ENCODE peak calls at places on chromosomes 7 and 10, in seven cellular contexts. E is HCT116, P is colonic mucosa, A is heart right ventricle, K is upper lobe of left lung, F is Karpas-422, Y is spleen. G is an unnamed sample. For H3K36me3, the result is how much of the 10 kb centered on the place peaks cover.

GRCh38 chr10:105950410-105950809 is 1214.1 kb downstream of the SORCS1 start:
- DNase-seq in E (no peak), P (peak), A (no peak), K (no peak), F (peak), Y (no peak), G (no peak)

GRCh38 chr7:148191391-148192076 is 399.0 kb upstream of the C7orf33 start:
- DNase-seq in E (no peak), P (no peak), A (no peak), K (no peak), F (no peak), Y (no peak), G (no peak)

GRCh38 chr10:92405006-92405924 is 114.3 kb downstream of the MARCHF5 start:
- DNase-seq in E (no peak), P (no peak), A (no peak), K (no peak), F (no peak), Y (no peak), G (no peak)

GRCh38 chr10:77478248-77478963 is 159.2 kb downstream of the KCNMA1 start:
- DNase-seq in E (no peak), P (no peak), A (no peak), K (no peak), F (no peak), Y (no peak), G (no peak)

GRCh38 chr10:74379474-74379873 is 228.5 kb downstream of the ADK start:
- DNase-seq in E (no peak), P (no peak), A (no peak), K (no peak), F (no peak), Y (no peak), G (no peak)

GRCh38 chr10:131475803-131476202 is 164.3 kb upstream of the TCERG1L start:
- DNase-seq in E (no peak), P (no peak), A (no peak), K (no peak), F (no peak), Y (no peak), G (no peak)

GRCh38 chr7:91005861-91006260 is 258.4 kb upstream of the FZD1 start:
- DNase-seq in E (no peak), P (no peak), A (no peak), K (peak), F (no peak), Y (no peak), G (no peak)

GRCh38 chr7:41652265-41652664 is 50.6 kb downstream of the INHBA start:
- DNase-seq in E (no peak), P (no peak), A (no peak), K (no peak), F (no peak), Y (no peak), G (no peak)

GRCh38 chr7:99004781-99005500 is 126.6 kb downstream of the TRRAP start:
- DNase-seq in E (no peak), P (no peak), A (no peak), K (no peak), F (no peak), Y (no peak), G (no peak)

GRCh38 chr10:80202934-80203834 is 2.2 kb downstream of the ANXA11 start:
- DNase-seq in E (peak), P (peak), A (peak), K (no peak), F (peak), Y (peak), G (no peak)

GRCh38 chr10:35613597-35614226 is 8.6 kb downstream of the GJD4 start:
- DNase-seq in E (no peak), P (no peak), A (no peak), K (no peak), F (peak), Y (no peak), G (no peak)

GRCh38 chr7:101782476-101782875 is 35.0 kb upstream of the CUX1 start:
- DNase-seq in E (no peak), P (no peak), A (no peak), K (no peak), F (no peak), Y (no peak), G (no peak)

GRCh38 chr10:50605280-50606270 is 18.2 kb downstream of the SGMS1 start:
- DNase-seq in E (no peak), P (peak), A (no peak), K (no peak), F (no peak), Y (no peak), G (no peak)

GRCh38 chr10:83166344-83166743 is 973.0 kb upstream of the GHITM start:
- DNase-seq in E (no peak), P (no peak), A (no peak), K (no peak), F (no peak), Y (no peak), G (no peak)

GRCh38 chr10:51159841-51160240 is 85.6 kb downstream of the PRKG1 start:
- DNase-seq in E (no peak), P (no peak), A (no peak), K (no peak), F (no peak), Y (no peak), G (no peak)

GRCh38 chr10:114345701-114346100 is 58.6 kb downstream of the AFAP1L2 start:
- DNase-seq in E (no peak), P (no peak), A (no peak), K (peak), F (no peak), Y (peak), G (no peak)

GRCh38 chr7:101557421-101557820 is 71.7 kb downstream of the MYL10 start:
- DNase-seq in E (no peak), P (no peak), A (no peak), K (no peak), F (no peak), Y (no peak), G (no peak)

GRCh38 chr7:44735403-44736165 is 13.1 kb upstream of the ZMIZ2 start:
- DNase-seq in E (peak), P (no peak), A (no peak), K (no peak), F (no peak), Y (peak), G (no peak)

GRCh38 chr7:149196151-149196704 is 882 bp downstream of the ZNF282 start:
- DNase-seq in E (no peak), P (peak), A (no peak), K (no peak), F (peak), Y (peak), G (no peak)

GRCh38 chr7:155355745-155356144 is 58.1 kb downstream of the INSIG1 start:
- DNase-seq in E (no peak), P (no peak), A (no peak), K (no peak), F (no peak), Y (peak), G (no peak)
- H3K27ac ChIP-seq in E (no peak), P (no peak), A (no peak), K (no peak), F (no peak), Y (no peak), G (no peak)

DNA sequence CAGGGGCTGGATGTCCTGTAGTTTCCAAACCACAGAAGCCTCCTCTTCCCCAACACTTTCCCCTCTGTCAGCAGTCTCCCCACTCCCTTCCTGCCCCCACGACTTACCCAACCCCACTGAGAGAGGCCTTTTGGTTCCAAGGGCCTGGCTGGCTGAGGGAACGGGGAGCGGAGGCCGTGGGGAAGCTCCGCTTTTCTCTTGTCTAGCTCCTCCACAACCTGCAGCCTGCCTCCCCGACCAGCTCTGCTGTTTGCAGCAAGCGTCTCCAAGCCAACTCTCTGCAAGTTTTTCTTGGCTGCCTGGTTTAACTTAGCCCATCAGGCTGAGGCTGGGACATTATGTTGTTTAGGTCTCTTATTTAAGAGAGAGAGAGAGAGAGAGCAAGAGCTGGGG is 126.8 kb downstream of the NEURL1 start:
- DNase-seq in E (no peak), P (no peak), A (no peak), K (no peak), F (no peak), Y (no peak), G (no peak)
- H3K36me3 ChIP-seq in E (under half), P (under half), A (under half), K (under half), F (under half), Y (half or more), G (under half)

GRCh38 chr10:96701265-96701664 is 19.0 kb downstream of the PIK3AP1 start:
- DNase-seq in E (no peak), P (no peak), A (no peak), K (no peak), F (peak), Y (no peak), G (no peak)

GRCh38 chr10:96703358-96703757 is 17.0 kb downstream of the PIK3AP1 start:
- DNase-seq in E (no peak), P (no peak), A (no peak), K (no peak), F (peak), Y (no peak), G (no peak)

GRCh38 chr10:96699613-96700012 is 20.7 kb downstream of the PIK3AP1 start:
- DNase-seq in E (no peak), P (no peak), A (no peak), K (no peak), F (peak), Y (no peak), G (no peak)

GRCh38 chr10:96697438-96697837 is 22.9 kb downstream of the PIK3AP1 start:
- DNase-seq in E (no peak), P (no peak), A (no peak), K (no peak), F (no peak), Y (no peak), G (no peak)

GRCh38 chr10:96700477-96701099 is 19.7 kb downstream of the PIK3AP1 start:
- DNase-seq in E (no peak), P (no peak), A (peak), K (no peak), F (peak), Y (peak), G (peak)
- H3K4me3 ChIP-seq in E (no peak), P (no peak), A (no peak), K (no peak), F (peak), Y (peak), G (no peak)

GRCh38 chr10:29600067-29600466 is 34.7 kb downstream of the SVIL start:
- DNase-seq in E (peak), P (no peak), A (no peak), K (no peak), F (no peak), Y (no peak), G (no peak)
- H3K27ac ChIP-seq in E (no peak), P (no peak), A (peak), K (no peak), F (no peak), Y (no peak), G (peak)

DNA sequence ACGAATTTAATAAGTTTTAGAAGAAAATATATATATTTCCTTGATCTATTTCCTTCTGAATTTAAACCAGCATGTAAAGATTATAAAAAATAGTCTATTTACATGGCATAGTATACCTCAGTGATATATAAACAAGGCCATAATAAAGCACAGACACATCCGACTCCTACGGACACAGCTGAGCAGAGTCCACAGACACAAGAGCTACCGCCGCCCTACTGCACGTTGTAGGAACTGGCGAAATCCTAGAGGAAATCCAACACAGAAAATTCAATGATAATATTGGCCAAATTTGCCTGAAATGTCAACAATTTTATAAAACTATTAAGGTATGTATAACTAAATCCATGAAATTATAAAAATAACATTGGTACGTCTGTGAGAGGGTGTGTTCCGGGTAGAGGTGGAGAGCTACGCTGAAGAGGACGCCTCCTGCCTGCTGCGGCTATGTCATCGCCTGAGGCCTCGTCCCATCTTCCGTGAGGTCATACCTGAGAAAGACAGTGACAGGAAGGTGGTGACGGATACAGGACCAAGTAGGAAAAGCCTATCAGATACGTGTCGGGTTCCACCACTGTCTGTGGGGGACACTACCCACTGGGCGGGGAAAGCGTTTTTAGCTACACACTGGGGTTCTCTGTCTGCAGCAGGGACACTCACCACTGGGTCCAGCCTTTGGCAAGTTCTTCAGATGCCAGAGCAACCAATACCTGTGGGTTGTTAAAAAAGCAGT is 29.3 kb upstream of the NCAPG2 start:
- DNase-seq in E (no peak), P (no peak), A (no peak), K (no peak), F (no peak), Y (no peak), G (no peak)
- H3K36me3 ChIP-seq in E (under half), P (under half), A (under half), K (under half), F (under half), Y (half or more), G (under half)

DNA sequence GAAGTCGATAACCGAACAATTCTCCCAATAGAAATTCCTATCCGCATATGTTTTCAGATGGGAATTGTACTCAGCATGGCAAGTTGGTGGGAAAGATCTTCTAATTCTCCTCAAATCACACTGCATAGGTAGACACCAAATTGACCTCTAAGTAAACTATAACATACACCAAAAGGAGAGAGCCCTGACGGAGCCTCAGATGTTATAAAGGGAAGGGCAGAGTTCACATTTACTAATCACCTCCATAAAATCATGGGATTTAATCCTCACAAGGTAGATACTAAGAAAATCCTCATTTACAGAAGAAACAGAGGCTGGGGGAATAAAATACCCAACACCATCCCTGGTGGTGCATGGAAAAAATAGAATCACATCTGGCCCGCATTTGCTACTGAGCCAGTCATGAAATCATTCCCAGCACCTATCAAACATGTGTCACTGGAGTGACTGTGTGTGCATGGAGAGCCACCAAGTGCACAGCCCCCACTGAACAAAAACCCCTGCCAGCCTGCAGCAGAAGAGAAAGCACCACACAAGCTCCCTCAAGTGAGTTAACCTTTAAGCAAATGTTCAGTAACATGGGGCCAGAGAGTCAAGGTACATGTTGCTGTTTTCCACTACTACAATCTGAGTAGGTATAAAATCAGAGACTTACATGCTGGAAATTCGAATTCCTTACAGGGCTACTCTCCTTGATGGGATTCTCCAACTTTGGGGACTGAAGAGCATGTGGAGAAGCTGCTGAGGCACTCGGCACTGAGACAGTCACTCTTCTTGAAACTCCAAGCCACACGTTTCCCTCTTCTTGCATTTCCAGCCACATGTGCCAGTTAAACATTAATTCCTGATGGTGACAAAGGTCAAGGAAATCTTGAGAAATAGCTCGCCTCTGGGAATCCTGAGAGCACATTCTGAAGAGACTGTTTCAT is at the start of gene DDC:
- DNase-seq in E (no peak), P (peak), A (no peak), K (no peak), F (no peak), Y (no peak), G (no peak)
- H3K4me3 ChIP-seq in E (no peak), P (peak), A (no peak), K (no peak), F (no peak), Y (no peak), G (no peak)